ENCODE peak calls at places on chromosomes 7 and 10, in four cellular contexts. J is T follicular helper cell; M is Kasumi-1; D is activated T-cell treated with anti-CD3 and anti-CD28 coated beads, Interleukin-2, amount 50 U/mL, for 4 hours. P is an unnamed sample.

GRCh38 chr7:129665013-129665401 is 53.5 kb downstream of the NRF1 start:
- DNase-seq in J (no peak), M (peak; percentile 84), D (no peak), P (peak; percentile 82)

GRCh38 chr7:72710983-72711382 is 117.0 kb downstream of the TYW1B start:
- DNase-seq in J (no peak), M (no peak), D (no peak), P (no peak)

GRCh38 chr10:130463876-130464360 is 327.7 kb downstream of the GLRX3 start:
- DNase-seq in J (no peak), M (no peak), D (no peak), P (no peak)

GRCh38 chr7:105408791-105409410 is 20.2 kb upstream of the SRPK2 start:
- DNase-seq in J (no peak), M (no peak), D (no peak), P (no peak)

GRCh38 chr10:27746364-27747095 is 911 bp upstream of the MKX start:
- DNase-seq in J (no peak), M (no peak), D (no peak), P (no peak)

GRCh38 chr7:1268866-1269265 is 36.2 kb downstream of the UNCX start:
- DNase-seq in J (no peak), M (no peak), D (no peak), P (no peak)

GRCh38 chr10:85152488-85152887 is 824.1 kb downstream of the CCSER2 start:
- DNase-seq in J (no peak), M (no peak), D (no peak), P (no peak)

GRCh38 chr10:11724938-11725776 is 17.0 kb upstream of the ECHDC3 start:
- DNase-seq in J (no peak), M (peak; percentile 94), D (no peak), P (peak; percentile 54)

GRCh38 chr10:92822964-92823363 is 25.4 kb upstream of the EXOC6 start:
- DNase-seq in J (no peak), M (peak; percentile 81), D (no peak), P (peak; percentile 64)

GRCh38 chr10:59180689-59181270 is 4.3 kb downstream of the PHYHIPL start:
- DNase-seq in J (no peak), M (no peak), D (no peak), P (no peak)

GRCh38 chr10:46514899-46515298 is 41.6 kb downstream of the GPRIN2 start:
- DNase-seq in J (no peak), M (no peak), D (no peak), P (no peak)

GRCh38 chr7:129781856-129782256 is 170.3 kb downstream of the NRF1 start:
- DNase-seq in J (no peak), M (no peak), D (no peak), P (no peak)

GRCh38 chr10:126686732-126687693 is 16.5 kb upstream of the C10orf90 start:
- DNase-seq in J (no peak), M (no peak), D (no peak), P (no peak)

GRCh38 chr7:157224627-157225026 is 85.9 kb downstream of the UBE3C start:
- DNase-seq in J (no peak), M (peak; percentile 31), D (no peak), P (peak; percentile 40)

GRCh38 chr7:40202851-40203250 is 68.0 kb downstream of the SUGCT start:
- DNase-seq in J (no peak), M (no peak), D (no peak), P (no peak)

GRCh38 chr7:143900230-143900766 is 1.7 kb downstream of the TCAF1 start:
- DNase-seq in J (no peak), M (no peak), D (no peak), P (peak; percentile 25)

GRCh38 chr7:130814753-130815152 is 80.7 kb upstream of the KLF14 start:
- DNase-seq in J (no peak), M (peak; percentile 51), D (no peak), P (peak; percentile 46)

GRCh38 chr7:130290745-130291144 is 2.2 kb upstream of the CPA4 start:
- DNase-seq in J (no peak), M (no peak), D (no peak), P (no peak)

GRCh38 chr10:100645111-100645510 is 100.3 kb upstream of the PAX2 start:
- DNase-seq in J (no peak), M (no peak), D (no peak), P (no peak)